ENCODE peak calls at places on chromosomes 6 and 20, in four cellular contexts. One of them, this sample, is unnamed.

GRCh38 chr20:38659613-38659880 is 57.9 kb downstream of the ARHGAP40 start:
- DNase-seq in skeletal muscle cell: no peak
- DNase-seq in mucosa of descending colon: no peak
- DNase-seq in heart right ventricle: no peak
- DNase-seq in this sample: no peak

GRCh38 chr6:70398783-70399730 is 14.3 kb upstream of the FAM135A start:
- DNase-seq in skeletal muscle cell: no peak
- DNase-seq in mucosa of descending colon: peak
- DNase-seq in heart right ventricle: peak
- DNase-seq in this sample: no peak

GRCh38 chr6:30394139-30394538 is 49.2 kb downstream of the RPP21 start:
- DNase-seq in skeletal muscle cell: no peak
- DNase-seq in mucosa of descending colon: no peak
- DNase-seq in heart right ventricle: no peak
- DNase-seq in this sample: no peak

GRCh38 chr6:44477293-44477894 is 89.9 kb downstream of the CDC5L start:
- DNase-seq in skeletal muscle cell: no peak
- DNase-seq in mucosa of descending colon: no peak
- DNase-seq in heart right ventricle: no peak
- DNase-seq in this sample: no peak

GRCh38 chr6:127893541-127893940 is 7.3 kb downstream of the THEMIS start:
- DNase-seq in skeletal muscle cell: no peak
- DNase-seq in mucosa of descending colon: no peak
- DNase-seq in heart right ventricle: no peak
- DNase-seq in this sample: no peak

GRCh38 chr20:50594591-50595432 is 84.6 kb downstream of the PTPN1 start:
- DNase-seq in skeletal muscle cell: no peak
- DNase-seq in mucosa of descending colon: peak
- DNase-seq in heart right ventricle: no peak
- DNase-seq in this sample: peak

GRCh38 chr6:114634016-114634415 is 291.2 kb upstream of the HS3ST5 start:
- DNase-seq in skeletal muscle cell: no peak
- DNase-seq in mucosa of descending colon: no peak
- DNase-seq in heart right ventricle: no peak
- DNase-seq in this sample: no peak

GRCh38 chr6:29946787-29947186 is 4.5 kb downstream of the HLA-A start:
- DNase-seq in skeletal muscle cell: no peak
- DNase-seq in mucosa of descending colon: no peak
- DNase-seq in heart right ventricle: no peak
- DNase-seq in this sample: no peak

GRCh38 chr6:41682966-41683459 is 44.7 kb downstream of the MDFI start:
- DNase-seq in skeletal muscle cell: no peak
- DNase-seq in mucosa of descending colon: no peak
- DNase-seq in heart right ventricle: peak
- DNase-seq in this sample: no peak
- H3K4me3 ChIP-seq in skeletal muscle cell: peak
- H3K4me3 ChIP-seq in mucosa of descending colon: no peak
- H3K4me3 ChIP-seq in heart right ventricle: peak
- H3K4me3 ChIP-seq in this sample: no peak

GRCh38 chr20:4161447-4162251 is 146.3 kb upstream of the RNF24 start:
- DNase-seq in skeletal muscle cell: no peak
- DNase-seq in mucosa of descending colon: peak
- DNase-seq in heart right ventricle: no peak
- DNase-seq in this sample: no peak
- H3K4me3 ChIP-seq in skeletal muscle cell: no peak
- H3K4me3 ChIP-seq in mucosa of descending colon: no peak
- H3K4me3 ChIP-seq in heart right ventricle: no peak
- H3K4me3 ChIP-seq in this sample: no peak

GRCh38 chr20:43899274-43899878 is 15.3 kb upstream of the TOX2 start:
- DNase-seq in skeletal muscle cell: no peak
- DNase-seq in mucosa of descending colon: no peak
- DNase-seq in heart right ventricle: no peak
- DNase-seq in this sample: no peak

GRCh38 chr20:43900062-43900461 is 14.6 kb upstream of the TOX2 start:
- DNase-seq in skeletal muscle cell: no peak
- DNase-seq in mucosa of descending colon: no peak
- DNase-seq in heart right ventricle: no peak
- DNase-seq in this sample: no peak

GRCh38 chr20:43904195-43904594 is 10.5 kb upstream of the TOX2 start:
- DNase-seq in skeletal muscle cell: no peak
- DNase-seq in mucosa of descending colon: no peak
- DNase-seq in heart right ventricle: no peak
- DNase-seq in this sample: no peak

GRCh38 chr20:43900496-43900895 is 14.2 kb upstream of the TOX2 start:
- DNase-seq in skeletal muscle cell: no peak
- DNase-seq in mucosa of descending colon: no peak
- DNase-seq in heart right ventricle: no peak
- DNase-seq in this sample: no peak

DNA sequence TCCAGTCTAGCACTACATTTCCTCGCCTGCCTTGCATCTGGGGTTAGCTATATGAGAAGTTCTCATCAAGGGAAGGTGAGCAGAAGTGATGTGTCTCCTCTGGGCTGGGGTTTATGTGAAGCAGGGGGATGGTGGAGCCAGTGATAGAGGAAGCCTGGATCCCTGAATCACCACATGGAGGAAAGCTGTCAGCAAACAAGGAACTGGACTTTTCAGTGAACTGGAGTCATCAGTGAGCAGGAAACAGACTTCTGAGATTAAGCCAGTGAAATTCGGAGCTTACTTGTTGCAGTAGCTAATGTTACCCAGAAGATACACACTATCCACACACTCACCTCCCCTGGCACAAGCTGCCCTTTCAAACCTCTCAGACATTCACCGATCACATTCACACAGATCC is 13.4 kb upstream of the TOX2 start:
- DNase-seq in skeletal muscle cell: no peak
- DNase-seq in mucosa of descending colon: no peak
- DNase-seq in heart right ventricle: no peak
- DNase-seq in this sample: no peak
- H3K4me3 ChIP-seq in skeletal muscle cell: no peak
- H3K4me3 ChIP-seq in mucosa of descending colon: no peak
- H3K4me3 ChIP-seq in heart right ventricle: no peak
- H3K4me3 ChIP-seq in this sample: no peak

GRCh38 chr20:47781631-47782030 is 3.6 kb downstream of the SULF2 start:
- DNase-seq in skeletal muscle cell: no peak
- DNase-seq in mucosa of descending colon: no peak
- DNase-seq in heart right ventricle: no peak
- DNase-seq in this sample: no peak

GRCh38 chr20:47776639-47777038 is 8.6 kb downstream of the SULF2 start:
- DNase-seq in skeletal muscle cell: no peak
- DNase-seq in mucosa of descending colon: no peak
- DNase-seq in heart right ventricle: no peak
- DNase-seq in this sample: no peak

GRCh38 chr20:47777220-47777619 is 8.1 kb downstream of the SULF2 start:
- DNase-seq in skeletal muscle cell: no peak
- DNase-seq in mucosa of descending colon: no peak
- DNase-seq in heart right ventricle: no peak
- DNase-seq in this sample: no peak

GRCh38 chr20:47780990-47781389 is 4.3 kb downstream of the SULF2 start:
- DNase-seq in skeletal muscle cell: no peak
- DNase-seq in mucosa of descending colon: no peak
- DNase-seq in heart right ventricle: no peak
- DNase-seq in this sample: no peak

GRCh38 chr20:47778398-47779354 is 6.6 kb downstream of the SULF2 start:
- DNase-seq in skeletal muscle cell: no peak
- DNase-seq in mucosa of descending colon: no peak
- DNase-seq in heart right ventricle: no peak
- DNase-seq in this sample: no peak
- H3K4me3 ChIP-seq in skeletal muscle cell: no peak
- H3K4me3 ChIP-seq in mucosa of descending colon: no peak
- H3K4me3 ChIP-seq in heart right ventricle: no peak
- H3K4me3 ChIP-seq in this sample: no peak

DNA sequence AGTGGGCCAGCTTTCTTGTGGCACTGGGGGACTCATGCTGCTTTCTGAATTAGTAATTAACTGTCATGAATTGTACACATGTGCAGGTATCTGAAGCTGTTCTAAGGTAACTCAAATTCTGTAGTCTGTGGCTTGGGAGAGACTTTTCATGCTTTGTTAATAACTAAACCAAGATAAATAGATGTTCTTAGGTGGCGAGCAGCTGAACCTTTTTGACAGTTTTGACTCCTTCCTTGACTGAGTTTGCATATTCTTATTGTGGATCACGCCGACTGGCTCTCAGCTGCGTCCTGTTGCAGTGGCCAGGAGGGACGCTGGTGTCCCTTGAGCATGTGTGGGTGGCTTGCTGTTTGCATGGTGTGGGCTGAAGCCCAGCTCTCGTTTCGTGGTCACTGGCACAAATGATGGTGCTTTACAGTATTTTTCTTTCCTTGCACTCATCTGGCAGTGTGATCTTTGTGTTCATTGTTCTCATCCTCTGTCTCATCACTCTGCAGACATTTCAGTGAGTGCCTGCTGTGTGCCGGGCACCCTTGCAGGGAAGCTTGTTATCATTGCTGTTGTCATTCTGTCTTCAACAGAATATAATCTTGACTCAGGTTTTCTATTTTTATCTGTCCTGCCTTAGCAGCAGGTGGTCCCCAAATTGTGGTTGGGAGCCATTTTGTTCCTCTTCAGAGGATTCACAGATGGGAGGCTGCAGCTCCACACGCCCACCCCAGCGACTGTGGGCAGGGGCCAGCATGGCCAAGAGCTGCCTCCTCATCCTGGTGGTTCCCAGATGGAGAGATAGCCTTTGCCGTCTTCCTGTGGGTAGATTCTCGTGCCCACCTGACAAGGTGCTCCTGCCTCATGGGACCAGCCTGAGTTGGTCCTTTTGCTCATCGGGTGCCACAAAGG is 39.6 kb downstream of the DUSP22 start:
- DNase-seq in skeletal muscle cell: no peak
- DNase-seq in mucosa of descending colon: no peak
- DNase-seq in heart right ventricle: no peak
- DNase-seq in this sample: no peak
- H3K4me3 ChIP-seq in skeletal muscle cell: no peak
- H3K4me3 ChIP-seq in mucosa of descending colon: no peak
- H3K4me3 ChIP-seq in heart right ventricle: no peak
- H3K4me3 ChIP-seq in this sample: no peak

GRCh38 chr6:133245033-133245903 is 4.1 kb downstream of the EYA4 start:
- DNase-seq in skeletal muscle cell: no peak
- DNase-seq in mucosa of descending colon: no peak
- DNase-seq in heart right ventricle: no peak
- DNase-seq in this sample: no peak
- H3K4me3 ChIP-seq in skeletal muscle cell: no peak
- H3K4me3 ChIP-seq in mucosa of descending colon: no peak
- H3K4me3 ChIP-seq in heart right ventricle: no peak
- H3K4me3 ChIP-seq in this sample: no peak